ENCODE peak calls at places on chromosomes 11 and 22, in four cellular contexts. B, T, A and L are unnamed samples.

GRCh38 chr11:103619480-103619879 is 417.0 kb upstream of the DDI1 start:
- DNase-seq in A (no peak), T (no peak), B (peak), L (no peak)

GRCh38 chr22:47586946-47587345 is 824.5 kb downstream of the TBC1D22A start:
- DNase-seq in A (no peak), T (no peak), B (no peak), L (no peak)

GRCh38 chr11:79192836-79193235 is 248.0 kb downstream of the TENM4 start:
- DNase-seq in T (no peak), B (no peak), A (no peak), L (no peak)

GRCh38 chr11:68632802-68633201 is 51.5 kb upstream of the GAL start:
- DNase-seq in T (peak), A (no peak), B (no peak), L (peak)

GRCh38 chr11:119236891-119237290 is 30.8 kb downstream of the CBL start:
- DNase-seq in A (no peak), B (no peak), T (peak), L (no peak)

GRCh38 chr11:71554996-71555395 is 6.8 kb downstream of the KRTAP5-9 start:
- DNase-seq in A (no peak), T (no peak), B (no peak), L (no peak)

GRCh38 chr11:67516806-67517205 is 6.4 kb downstream of the CABP2 start:
- DNase-seq in B (no peak), T (no peak), A (no peak), L (no peak)

GRCh38 chr22:46049726-46050450 is 72.9 kb upstream of the WNT7B start:
- DNase-seq in T (no peak), A (no peak), B (no peak), L (no peak)

GRCh38 chr11:808427-809286 is 1.1 kb upstream of the RPLP2 start:
- DNase-seq in B (peak), A (peak), T (no peak), L (no peak)

GRCh38 chr11:46278387-46279173 is 1.1 kb downstream of the CREB3L1 start:
- DNase-seq in T (peak), A (no peak), B (no peak), L (no peak)

GRCh38 chr22:29883045-29883830 is at the start of gene MTMR3:
- DNase-seq in B (peak), A (peak), T (peak), L (peak)

GRCh38 chr11:4480577-4481539 is 1.6 kb upstream of the OR52K1 start:
- DNase-seq in A (no peak), B (no peak), T (peak), L (no peak)

GRCh38 chr11:11502303-11502828 is 119.4 kb downstream of the GALNT18 start:
- DNase-seq in A (no peak), B (no peak), T (no peak), L (no peak)

GRCh38 chr11:64879226-64879900 is 942 bp upstream of the EHD1 start:
- DNase-seq in A (no peak), B (peak), T (no peak), L (no peak)

GRCh38 chr11:44607324-44607962 is 42.0 kb downstream of the CD82 start:
- DNase-seq in B (no peak), A (no peak), T (peak), L (no peak)

GRCh38 chr11:45087761-45088160 is 58.7 kb upstream of the PRDM11 start:
- DNase-seq in A (no peak), T (peak), B (no peak), L (no peak)

GRCh38 chr11:25211635-25212251 is 714.9 kb downstream of the LUZP2 start:
- DNase-seq in A (no peak), T (no peak), B (no peak), L (no peak)

GRCh38 chr11:133928628-133929059 is 28.1 kb downstream of the IGSF9B start:
- DNase-seq in B (no peak), T (peak), A (peak), L (no peak)

GRCh38 chr22:36790648-36791047 is 14.7 kb upstream of the IFT27 start:
- DNase-seq in T (no peak), B (no peak), A (no peak), L (no peak)

GRCh38 chr11:34833602-34834001 is 82.6 kb downstream of the APIP start:
- DNase-seq in B (no peak), A (no peak), T (no peak), L (no peak)

GRCh38 chr11:57641011-57641410 is 8.7 kb downstream of the YPEL4 start:
- DNase-seq in A (no peak), B (peak), T (peak), L (no peak)

GRCh38 chr11:81237139-81237538 is 1496.5 kb downstream of the FAM181B start:
- DNase-seq in A (no peak), T (no peak), B (peak), L (no peak)

GRCh38 chr11:57868491-57868890 is 106.9 kb downstream of the CTNND1 start:
- DNase-seq in B (no peak), A (no peak), T (no peak), L (no peak)